ENCODE peak calls at places on chromosomes 5 and 9, in nine cellular contexts. One of them, this sample, is unnamed. For H3K9me3, the result is how much of the 10 kb centered on the place peaks cover.

GRCh38 chr5:105581988-105582690 is 2019.5 kb upstream of the NUDT12 start:
- DNase-seq in A549: no peak
- DNase-seq in CD4-positive, alpha-beta T cell: no peak
- DNase-seq in psoas muscle: no peak
- DNase-seq in mammary epithelial cell: no peak
- DNase-seq in SK-N-SH: peak
- DNase-seq in HCT116: no peak
- DNase-seq in suprapubic skin: no peak
- DNase-seq in esophagus squamous epithelium: no peak
- DNase-seq in this sample: no peak

GRCh38 chr9:133226219-133227171 is 17.4 kb upstream of the OBP2B start:
- DNase-seq in SK-N-SH: peak
- DNase-seq in A549: no peak
- DNase-seq in HCT116: no peak
- DNase-seq in esophagus squamous epithelium: no peak
- DNase-seq in CD4-positive, alpha-beta T cell: no peak
- DNase-seq in mammary epithelial cell: no peak
- DNase-seq in suprapubic skin: no peak
- DNase-seq in psoas muscle: no peak
- DNase-seq in this sample: no peak

GRCh38 chr9:107584186-107584585 is 94.6 kb upstream of the KLF4 start:
- DNase-seq in CD4-positive, alpha-beta T cell: no peak
- DNase-seq in mammary epithelial cell: no peak
- DNase-seq in HCT116: no peak
- DNase-seq in esophagus squamous epithelium: no peak
- DNase-seq in A549: no peak
- DNase-seq in suprapubic skin: no peak
- DNase-seq in SK-N-SH: no peak
- DNase-seq in psoas muscle: no peak
- DNase-seq in this sample: no peak

GRCh38 chr5:107376546-107377276 is 294.0 kb downstream of the EFNA5 start:
- DNase-seq in A549: no peak
- DNase-seq in suprapubic skin: no peak
- DNase-seq in CD4-positive, alpha-beta T cell: no peak
- DNase-seq in SK-N-SH: no peak
- DNase-seq in HCT116: no peak
- DNase-seq in mammary epithelial cell: peak
- DNase-seq in psoas muscle: no peak
- DNase-seq in esophagus squamous epithelium: no peak
- DNase-seq in this sample: peak

GRCh38 chr5:109805472-109805871 is 115.7 kb downstream of the MAN2A1 start:
- DNase-seq in esophagus squamous epithelium: no peak
- DNase-seq in mammary epithelial cell: no peak
- DNase-seq in psoas muscle: no peak
- DNase-seq in A549: no peak
- DNase-seq in SK-N-SH: no peak
- DNase-seq in suprapubic skin: no peak
- DNase-seq in CD4-positive, alpha-beta T cell: no peak
- DNase-seq in HCT116: no peak
- DNase-seq in this sample: peak

GRCh38 chr5:79430196-79430595 is 83.7 kb downstream of the HOMER1 start:
- DNase-seq in psoas muscle: no peak
- DNase-seq in SK-N-SH: no peak
- DNase-seq in A549: no peak
- DNase-seq in HCT116: no peak
- DNase-seq in esophagus squamous epithelium: no peak
- DNase-seq in suprapubic skin: no peak
- DNase-seq in mammary epithelial cell: no peak
- DNase-seq in CD4-positive, alpha-beta T cell: no peak
- DNase-seq in this sample: no peak

GRCh38 chr5:54523534-54523933 is 6.0 kb downstream of the SNX18 start:
- DNase-seq in HCT116: no peak
- DNase-seq in SK-N-SH: no peak
- DNase-seq in suprapubic skin: no peak
- DNase-seq in CD4-positive, alpha-beta T cell: no peak
- DNase-seq in mammary epithelial cell: no peak
- DNase-seq in esophagus squamous epithelium: no peak
- DNase-seq in psoas muscle: no peak
- DNase-seq in A549: no peak
- DNase-seq in this sample: no peak

GRCh38 chr5:54309751-54310432 is 481 bp downstream of the ARL15 start:
- DNase-seq in esophagus squamous epithelium: no peak
- DNase-seq in mammary epithelial cell: peak
- DNase-seq in HCT116: no peak
- DNase-seq in A549: peak
- DNase-seq in CD4-positive, alpha-beta T cell: no peak
- DNase-seq in psoas muscle: no peak
- DNase-seq in SK-N-SH: no peak
- DNase-seq in suprapubic skin: peak
- DNase-seq in this sample: peak

GRCh38 chr9:75185585-75186170 is 97.4 kb downstream of the OSTF1 start:
- DNase-seq in CD4-positive, alpha-beta T cell: peak
- DNase-seq in esophagus squamous epithelium: no peak
- DNase-seq in suprapubic skin: no peak
- DNase-seq in SK-N-SH: no peak
- DNase-seq in A549: peak
- DNase-seq in mammary epithelial cell: no peak
- DNase-seq in HCT116: peak
- DNase-seq in psoas muscle: no peak
- DNase-seq in this sample: peak

GRCh38 chr5:1513326-1514026 is 10.3 kb downstream of the LPCAT1 start:
- DNase-seq in suprapubic skin: no peak
- DNase-seq in psoas muscle: peak
- DNase-seq in A549: no peak
- DNase-seq in CD4-positive, alpha-beta T cell: no peak
- DNase-seq in esophagus squamous epithelium: no peak
- DNase-seq in HCT116: no peak
- DNase-seq in mammary epithelial cell: no peak
- DNase-seq in SK-N-SH: no peak
- DNase-seq in this sample: no peak

GRCh38 chr5:36596756-36597155 is 9.7 kb upstream of the SLC1A3 start:
- DNase-seq in esophagus squamous epithelium: no peak
- DNase-seq in psoas muscle: no peak
- DNase-seq in A549: no peak
- DNase-seq in HCT116: no peak
- DNase-seq in suprapubic skin: no peak
- DNase-seq in CD4-positive, alpha-beta T cell: no peak
- DNase-seq in SK-N-SH: no peak
- DNase-seq in mammary epithelial cell: no peak
- DNase-seq in this sample: no peak

GRCh38 chr9:107638922-107639321 is 149.4 kb upstream of the KLF4 start:
- DNase-seq in CD4-positive, alpha-beta T cell: no peak
- DNase-seq in esophagus squamous epithelium: no peak
- DNase-seq in HCT116: no peak
- DNase-seq in SK-N-SH: no peak
- DNase-seq in A549: no peak
- DNase-seq in suprapubic skin: peak
- DNase-seq in mammary epithelial cell: no peak
- DNase-seq in psoas muscle: peak
- DNase-seq in this sample: no peak

GRCh38 chr5:151255621-151256286 is 2.8 kb downstream of the GM2A start:
- DNase-seq in mammary epithelial cell: no peak
- DNase-seq in SK-N-SH: no peak
- DNase-seq in HCT116: no peak
- DNase-seq in suprapubic skin: peak
- DNase-seq in psoas muscle: no peak
- DNase-seq in esophagus squamous epithelium: no peak
- DNase-seq in CD4-positive, alpha-beta T cell: no peak
- DNase-seq in A549: no peak
- DNase-seq in this sample: no peak

GRCh38 chr5:129951039-129951438 is 46.8 kb downstream of the CHSY3 start:
- DNase-seq in A549: no peak
- DNase-seq in SK-N-SH: no peak
- DNase-seq in mammary epithelial cell: no peak
- DNase-seq in HCT116: no peak
- DNase-seq in suprapubic skin: no peak
- DNase-seq in CD4-positive, alpha-beta T cell: no peak
- DNase-seq in psoas muscle: no peak
- DNase-seq in esophagus squamous epithelium: no peak
- DNase-seq in this sample: no peak

GRCh38 chr5:75023368-75024159 is 28.8 kb downstream of the GCNT4 start:
- DNase-seq in esophagus squamous epithelium: no peak
- DNase-seq in A549: no peak
- DNase-seq in HCT116: no peak
- DNase-seq in CD4-positive, alpha-beta T cell: no peak
- DNase-seq in suprapubic skin: no peak
- DNase-seq in SK-N-SH: no peak
- DNase-seq in mammary epithelial cell: peak
- DNase-seq in psoas muscle: no peak
- DNase-seq in this sample: no peak

GRCh38 chr9:35813434-35814105 is 1.3 kb downstream of the HINT2 start:
- DNase-seq in HCT116: peak
- DNase-seq in suprapubic skin: no peak
- DNase-seq in CD4-positive, alpha-beta T cell: no peak
- DNase-seq in psoas muscle: no peak
- DNase-seq in A549: peak
- DNase-seq in mammary epithelial cell: no peak
- DNase-seq in SK-N-SH: peak
- DNase-seq in esophagus squamous epithelium: no peak
- DNase-seq in this sample: no peak

GRCh38 chr9:9921771-9922170 is 691.0 kb downstream of the PTPRD start:
- DNase-seq in A549: no peak
- DNase-seq in esophagus squamous epithelium: no peak
- DNase-seq in SK-N-SH: no peak
- DNase-seq in psoas muscle: no peak
- DNase-seq in CD4-positive, alpha-beta T cell: no peak
- DNase-seq in mammary epithelial cell: no peak
- DNase-seq in HCT116: no peak
- DNase-seq in suprapubic skin: no peak
- DNase-seq in this sample: no peak

GRCh38 chr5:96459313-96460109 is 26.5 kb upstream of the PCSK1 start:
- DNase-seq in mammary epithelial cell: no peak
- DNase-seq in A549: no peak
- DNase-seq in psoas muscle: no peak
- DNase-seq in SK-N-SH: no peak
- DNase-seq in esophagus squamous epithelium: no peak
- DNase-seq in suprapubic skin: no peak
- DNase-seq in HCT116: no peak
- DNase-seq in CD4-positive, alpha-beta T cell: no peak
- DNase-seq in this sample: no peak

GRCh38 chr5:36777105-36777757 is 99.3 kb upstream of the NIPBL start:
- DNase-seq in mammary epithelial cell: peak
- DNase-seq in HCT116: peak
- DNase-seq in A549: peak
- DNase-seq in SK-N-SH: peak
- DNase-seq in esophagus squamous epithelium: no peak
- DNase-seq in CD4-positive, alpha-beta T cell: no peak
- DNase-seq in psoas muscle: no peak
- DNase-seq in suprapubic skin: no peak
- DNase-seq in this sample: peak

GRCh38 chr9:132288371-132288770 is 66.4 kb downstream of the SETX start:
- DNase-seq in HCT116: no peak
- DNase-seq in esophagus squamous epithelium: no peak
- DNase-seq in A549: no peak
- DNase-seq in SK-N-SH: no peak
- DNase-seq in mammary epithelial cell: peak
- DNase-seq in suprapubic skin: no peak
- DNase-seq in psoas muscle: no peak
- DNase-seq in CD4-positive, alpha-beta T cell: no peak
- DNase-seq in this sample: no peak

DNA sequence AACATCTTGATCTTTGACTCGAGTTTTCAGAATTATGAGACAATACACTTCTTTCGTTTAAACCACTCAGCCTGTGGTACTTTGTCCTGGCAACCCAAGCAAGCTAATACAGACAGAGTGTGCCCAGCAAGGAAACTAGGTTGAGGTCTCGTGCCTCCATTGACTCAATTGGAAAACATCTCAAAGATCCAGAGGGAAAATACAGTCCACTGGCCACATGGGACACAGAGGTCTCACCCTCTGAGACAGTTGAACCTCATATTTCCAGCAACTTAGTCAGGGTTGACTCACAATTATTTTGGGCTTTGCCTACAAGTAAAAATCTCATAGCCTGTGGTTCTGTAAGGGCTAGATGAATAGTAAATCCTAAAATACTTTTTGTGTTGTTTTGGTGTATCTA is 631.5 kb downstream of the MTRR start:
- DNase-seq in suprapubic skin: no peak
- DNase-seq in esophagus squamous epithelium: no peak
- DNase-seq in CD4-positive, alpha-beta T cell: no peak
- DNase-seq in psoas muscle: no peak
- DNase-seq in mammary epithelial cell: no peak
- DNase-seq in HCT116: no peak
- DNase-seq in A549: no peak
- DNase-seq in SK-N-SH: no peak
- DNase-seq in this sample: no peak
- H3K9me3 ChIP-seq in suprapubic skin: under half
- H3K9me3 ChIP-seq in esophagus squamous epithelium: under half
- H3K9me3 ChIP-seq in CD4-positive, alpha-beta T cell: under half
- H3K9me3 ChIP-seq in psoas muscle: under half
- H3K9me3 ChIP-seq in mammary epithelial cell: under half
- H3K9me3 ChIP-seq in HCT116: under half
- H3K9me3 ChIP-seq in A549: under half
- H3K9me3 ChIP-seq in SK-N-SH: under half
- H3K9me3 ChIP-seq in this sample: under half

GRCh38 chr9:14080940-14081621 is 232.9 kb downstream of the NFIB start:
- DNase-seq in HCT116: no peak
- DNase-seq in psoas muscle: no peak
- DNase-seq in CD4-positive, alpha-beta T cell: no peak
- DNase-seq in esophagus squamous epithelium: no peak
- DNase-seq in mammary epithelial cell: peak
- DNase-seq in SK-N-SH: no peak
- DNase-seq in suprapubic skin: no peak
- DNase-seq in A549: no peak
- DNase-seq in this sample: no peak
- TF ChIP-seq CTCF in HCT116: no peak
- TF ChIP-seq CTCF in psoas muscle: no peak
- TF ChIP-seq CTCF in CD4-positive, alpha-beta T cell: no peak
- TF ChIP-seq CTCF in esophagus squamous epithelium: no peak
- TF ChIP-seq CTCF in mammary epithelial cell: peak
- TF ChIP-seq CTCF in SK-N-SH: no peak
- TF ChIP-seq CTCF in suprapubic skin: no peak
- TF ChIP-seq CTCF in A549: no peak
- TF ChIP-seq CTCF in this sample: no peak

GRCh38 chr5:137217599-137218200 is 281.4 kb downstream of the SPOCK1 start:
- DNase-seq in CD4-positive, alpha-beta T cell: no peak
- DNase-seq in HCT116: no peak
- DNase-seq in psoas muscle: no peak
- DNase-seq in A549: no peak
- DNase-seq in suprapubic skin: no peak
- DNase-seq in esophagus squamous epithelium: no peak
- DNase-seq in SK-N-SH: no peak
- DNase-seq in mammary epithelial cell: peak
- DNase-seq in this sample: peak
- H3K27ac ChIP-seq in CD4-positive, alpha-beta T cell: no peak
- H3K27ac ChIP-seq in HCT116: no peak
- H3K27ac ChIP-seq in psoas muscle: no peak
- H3K27ac ChIP-seq in A549: no peak
- H3K27ac ChIP-seq in suprapubic skin: no peak
- H3K27ac ChIP-seq in esophagus squamous epithelium: no peak
- H3K27ac ChIP-seq in SK-N-SH: peak
- H3K27ac ChIP-seq in mammary epithelial cell: no peak
- H3K27ac ChIP-seq in this sample: no peak

DNA sequence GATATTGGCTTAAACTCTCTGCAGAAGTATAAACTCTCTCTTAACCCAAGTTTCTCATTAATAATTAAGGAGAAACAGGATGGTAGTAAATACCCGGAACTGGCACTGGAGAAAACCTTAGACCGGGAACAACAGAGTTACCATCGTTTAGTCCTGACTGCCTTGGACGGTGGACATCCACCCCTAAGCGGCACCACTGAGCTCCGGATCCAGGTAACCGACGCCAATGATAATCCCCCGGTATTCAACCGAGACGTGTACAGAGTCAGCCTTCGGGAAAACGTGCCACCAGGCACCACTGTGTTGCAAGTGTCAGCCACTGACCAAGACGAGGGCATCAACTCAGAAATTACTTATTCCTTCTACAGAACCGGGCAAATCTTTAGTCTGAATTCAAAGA is 861 bp downstream of the PCDHGB5 start:
- DNase-seq in mammary epithelial cell: no peak
- DNase-seq in HCT116: no peak
- DNase-seq in SK-N-SH: no peak
- DNase-seq in esophagus squamous epithelium: no peak
- DNase-seq in A549: no peak
- DNase-seq in CD4-positive, alpha-beta T cell: no peak
- DNase-seq in psoas muscle: peak
- DNase-seq in suprapubic skin: no peak
- DNase-seq in this sample: no peak
- H3K9me3 ChIP-seq in mammary epithelial cell: under half
- H3K9me3 ChIP-seq in HCT116: under half
- H3K9me3 ChIP-seq in SK-N-SH: under half
- H3K9me3 ChIP-seq in esophagus squamous epithelium: half or more
- H3K9me3 ChIP-seq in A549: half or more
- H3K9me3 ChIP-seq in CD4-positive, alpha-beta T cell: under half
- H3K9me3 ChIP-seq in psoas muscle: under half
- H3K9me3 ChIP-seq in suprapubic skin: half or more
- H3K9me3 ChIP-seq in this sample: under half

This sample was measured in cardiac muscle cell.